ENCODE peak calls at places on chromosomes 12 and 14, in four cellular contexts. T, O, I and M are unnamed samples.

GRCh38 chr12:42886160-42886559 is 296.6 kb upstream of the PRICKLE1 start:
- DNase-seq in T (no peak), O (no peak), I (no peak), M (no peak)

GRCh38 chr14:101516401-101516800 is 44.9 kb upstream of the DIO3 start:
- DNase-seq in T (no peak), O (no peak), I (no peak), M (no peak)

GRCh38 chr14:65084554-65085190 is 17.6 kb downstream of the MAX start:
- DNase-seq in T (no peak), O (no peak), I (no peak), M (no peak)

GRCh38 chr12:31832740-31833540 is 104.1 kb upstream of the AMN1 start:
- DNase-seq in T (peak), O (no peak), I (no peak), M (peak)

GRCh38 chr12:52204931-52205505 is 13.2 kb upstream of the KRT80 start:
- DNase-seq in T (no peak), O (no peak), I (no peak), M (no peak)

GRCh38 chr12:16939871-16940306 is 333.9 kb upstream of the LMO3 start:
- DNase-seq in T (peak), O (peak), I (peak), M (peak)

GRCh38 chr12:95205685-95206084 is 11.6 kb downstream of the FGD6 start:
- DNase-seq in T (no peak), O (peak), I (peak), M (no peak)

GRCh38 chr12:131900397-131900796 is 6.0 kb downstream of the ULK1 start:
- DNase-seq in T (no peak), O (peak), I (no peak), M (no peak)

GRCh38 chr12:31215521-31216232 is 110.3 kb downstream of the SINHCAF start:
- DNase-seq in T (no peak), O (peak), I (no peak), M (no peak)

GRCh38 chr14:85250369-85250768 is 279.6 kb upstream of the FLRT2 start:
- DNase-seq in T (no peak), O (no peak), I (no peak), M (no peak)

GRCh38 chr14:102654298-102654697 is 61.8 kb downstream of the RCOR1 start:
- DNase-seq in T (no peak), O (peak), I (no peak), M (no peak)

GRCh38 chr12:56188786-56189335 is 422 bp downstream of the SMARCC2 start:
- DNase-seq in T (peak), O (no peak), I (no peak), M (no peak)

GRCh38 chr14:69175130-69175529 is 16.2 kb upstream of the EXD2 start:
- DNase-seq in T (no peak), O (no peak), I (no peak), M (no peak)

GRCh38 chr12:131634037-131634436 is 76.9 kb upstream of the SFSWAP start:
- DNase-seq in T (no peak), O (no peak), I (no peak), M (no peak)

GRCh38 chr12:53225635-53226424 is 6.2 kb downstream of the RARG start:
- DNase-seq in T (no peak), O (peak), I (no peak), M (no peak)

GRCh38 chr12:75478395-75478794 is 2.2 kb upstream of the GLIPR1 start:
- DNase-seq in T (no peak), O (peak), I (peak), M (peak)

GRCh38 chr14:78327426-78328210 is 157.4 kb downstream of the NRXN3 start:
- DNase-seq in T (no peak), O (no peak), I (no peak), M (no peak)

GRCh38 chr12:7905071-7905470 is 30.9 kb downstream of the SLC2A3 start:
- DNase-seq in T (no peak), O (no peak), I (no peak), M (no peak)

GRCh38 chr14:58808828-58809227 is 171.1 kb downstream of the DACT1 start:
- DNase-seq in T (no peak), O (no peak), I (peak), M (no peak)

GRCh38 chr14:67486890-67487289 is 1.6 kb downstream of the TMEM229B start:
- DNase-seq in T (no peak), O (no peak), I (no peak), M (no peak)

GRCh38 chr14:74867673-74868072 is 8.3 kb downstream of the PROX2 start:
- DNase-seq in T (no peak), O (no peak), I (peak), M (no peak)

GRCh38 chr14:68520637-68521556 is 272.0 kb downstream of the ZFP36L1 start:
- DNase-seq in T (no peak), O (peak), I (no peak), M (no peak)

GRCh38 chr14:56119221-56119967 is 1.2 kb downstream of the PELI2 start:
- DNase-seq in T (peak), O (no peak), I (peak), M (peak)
- TF ChIP-seq CTCF in T (no peak), O (no peak), I (no peak), M (no peak)

GRCh38 chr14:36617824-36618223 is 35.4 kb upstream of the NKX2-8 start:
- DNase-seq in T (no peak), O (peak), I (no peak), M (no peak)
- H2AFZ ChIP-seq in T (no peak), O (no peak), I (no peak), M (peak)

GRCh38 chr12:81077686-81078441 is at the start of gene ACSS3:
- DNase-seq in T (no peak), O (no peak), I (no peak), M (no peak)

GRCh38 chr12:81079280-81080076 is 1.6 kb downstream of the ACSS3 start:
- DNase-seq in T (no peak), O (no peak), I (no peak), M (no peak)

GRCh38 chr12:81080431-81080983 is 2.6 kb downstream of the ACSS3 start:
- DNase-seq in T (no peak), O (no peak), I (peak), M (no peak)

GRCh38 chr12:81077329-81077685 is 572 bp upstream of the ACSS3 start:
- DNase-seq in T (no peak), O (no peak), I (no peak), M (no peak)

DNA sequence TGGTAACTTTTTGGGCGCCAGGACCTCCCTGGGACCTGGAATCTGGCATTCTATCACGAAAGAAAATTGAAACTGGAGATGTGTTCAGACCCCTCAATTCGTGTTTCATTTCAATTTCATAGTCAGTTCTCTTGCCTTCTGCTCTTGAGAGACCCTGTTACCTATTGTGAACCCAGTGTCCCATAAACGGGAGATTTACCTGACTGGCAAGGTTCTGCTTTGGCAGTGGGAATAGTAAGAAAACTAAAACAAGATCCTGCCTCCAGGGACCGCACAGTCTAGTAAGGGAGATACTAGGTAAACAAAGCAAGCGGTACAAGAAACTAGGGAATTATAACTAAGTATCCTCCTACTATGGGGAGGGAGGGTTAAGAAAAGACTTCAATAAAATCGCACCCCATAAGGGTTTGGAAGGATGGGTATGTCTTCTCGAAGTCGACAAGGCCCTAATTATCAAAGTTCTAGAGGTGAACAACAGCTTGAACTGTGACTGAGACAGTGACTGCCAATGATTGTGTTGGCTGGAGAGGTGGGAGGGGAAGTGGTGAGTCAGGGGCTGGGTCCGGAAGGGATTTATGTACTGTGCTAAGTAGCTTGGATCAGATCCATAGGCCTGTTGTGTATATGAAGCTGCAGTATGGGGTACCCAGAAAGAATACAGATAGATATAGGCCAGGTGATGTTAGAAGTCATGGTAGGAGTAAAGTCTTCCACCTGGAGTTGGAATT is 754 bp downstream of the ACSS3 start:
- DNase-seq in T (no peak), O (no peak), I (peak), M (no peak)
- TF ChIP-seq CTCF in T (no peak), O (no peak), I (no peak), M (no peak)

GRCh38 chr12:29838768-29839167 is 55.0 kb upstream of the TMTC1 start:
- DNase-seq in T (no peak), O (no peak), I (no peak), M (no peak)
- H2AFZ ChIP-seq in T (no peak), O (no peak), I (no peak), M (no peak)

DNA sequence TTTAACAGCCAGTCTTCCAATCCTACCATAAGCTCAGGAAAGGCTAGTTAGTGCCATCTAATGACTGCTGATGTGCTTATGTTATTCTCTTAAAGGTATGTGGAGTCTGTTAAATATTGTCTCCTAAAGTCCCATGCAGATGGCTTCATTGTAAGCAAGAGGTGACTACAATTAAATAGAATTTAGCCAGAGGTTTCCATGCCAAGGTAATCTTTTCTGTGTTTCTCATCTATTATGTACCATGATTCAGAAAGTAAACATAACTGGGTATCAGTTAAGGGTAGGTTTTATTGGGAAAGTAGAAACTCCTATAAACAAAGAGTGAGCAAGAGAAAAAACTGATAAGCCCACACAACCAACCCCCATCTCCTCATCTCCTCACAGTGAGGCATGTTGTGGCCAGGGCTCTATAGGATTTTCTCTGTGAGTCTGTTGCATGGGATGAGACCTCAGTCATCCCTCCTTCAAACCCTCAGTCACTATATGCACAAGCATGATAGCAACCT is 611.7 kb downstream of the SNAPC1 start:
- DNase-seq in T (no peak), O (peak), I (peak), M (no peak)
- TF ChIP-seq CTCF in T (no peak), O (no peak), I (no peak), M (no peak)

DNA sequence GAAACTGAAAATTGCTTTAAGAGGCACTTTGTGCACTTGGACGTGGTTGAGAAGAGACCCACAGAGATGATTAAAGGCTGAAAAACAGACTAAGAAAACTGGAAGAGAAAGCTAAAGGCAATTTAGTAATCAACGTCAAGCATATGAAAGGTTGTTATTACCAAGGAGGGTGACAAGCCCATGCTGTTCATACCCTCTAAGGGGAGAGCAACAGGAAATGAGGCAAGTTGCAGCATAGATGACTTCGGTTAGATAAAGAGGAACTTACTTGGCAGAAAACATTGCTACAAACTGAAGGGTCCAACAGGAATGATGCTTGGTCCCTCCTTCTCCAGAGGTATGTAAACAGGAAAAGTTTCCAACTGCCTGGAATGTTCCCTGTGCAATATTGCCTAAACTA is 107.8 kb downstream of the DUSP6 start:
- DNase-seq in T (no peak), O (no peak), I (peak), M (peak)
- H2AFZ ChIP-seq in T (no peak), O (peak), I (peak), M (peak)

GRCh38 chr12:40375076-40375475 is 150.3 kb downstream of the LRRK2 start:
- DNase-seq in T (no peak), O (no peak), I (peak), M (no peak)
- TF ChIP-seq CTCF in T (peak), O (peak), I (peak), M (no peak)

GRCh38 chr12:121792607-121793500 is 634 bp downstream of the RHOF start:
- DNase-seq in T (no peak), O (no peak), I (no peak), M (no peak)
- H2AFZ ChIP-seq in T (no peak), O (peak), I (peak), M (peak)